ENCODE peak calls at places on chromosomes 12 and 14, in four cellular contexts. V is SIG-M5; P is CD4-positive, alpha-beta T cell; Q is effector CD8-positive, alpha-beta T cell. F is an unnamed sample.
A peak's percentile ranks its signal among the peaks of the same experiment; 100 is the strongest.

GRCh38 chr12:75446857-75447256 is 33.7 kb upstream of the GLIPR1 start:
- DNase-seq in P (no peak), V (no peak), Q (no peak), F (no peak)

GRCh38 chr12:2555487-2556082 is 239.2 kb upstream of the FKBP4 start:
- DNase-seq in V (no peak), P (no peak), Q (no peak), F (peak; percentile 24)

GRCh38 chr14:77123381-77124344 is 17.9 kb downstream of the ZDHHC22 start:
- DNase-seq in V (no peak), P (no peak), Q (no peak), F (no peak)

GRCh38 chr12:28050606-28051005 is 78.1 kb upstream of the PTHLH start:
- DNase-seq in V (no peak), Q (no peak), P (no peak), F (no peak)

GRCh38 chr12:109727746-109728726 is 14.4 kb downstream of the FAM222A start:
- DNase-seq in Q (no peak), P (no peak), V (no peak), F (no peak)

GRCh38 chr14:44316647-44317432 is 190.2 kb downstream of the FSCB start:
- DNase-seq in P (no peak), V (peak; percentile 38), Q (no peak), F (no peak)

GRCh38 chr14:102824832-102825231 is 47.6 kb downstream of the TRAF3 start:
- DNase-seq in V (no peak), Q (no peak), P (no peak), F (no peak)

GRCh38 chr14:90405755-90406154 is 8.9 kb downstream of the CALM1 start:
- DNase-seq in P (no peak), V (no peak), Q (no peak), F (no peak)

GRCh38 chr14:91135039-91135438 is 21.2 kb downstream of the DGLUCY start:
- DNase-seq in V (no peak), P (no peak), Q (no peak), F (no peak)

GRCh38 chr12:879641-880040 is 69.9 kb downstream of the RAD52 start:
- DNase-seq in P (no peak), V (no peak), Q (no peak), F (no peak)

F was measured in GM23338.